ENCODE peak calls at places on chromosomes 11 and 22, in ten cellular contexts. L, V, D, P, J, S, X, R, E and O are unnamed samples.

GRCh38 chr11:2531277-2531986 is 86.6 kb downstream of the KCNQ1 start:
- DNase-seq in L (peak; percentile 80), R (peak; percentile 83), J (peak; percentile 64), P (peak; percentile 74), E (peak; percentile 38), X (no peak), S (peak; percentile 67), D (no peak), V (peak; percentile 80), O (peak; percentile 63)

GRCh38 chr22:36104988-36105387 is 55.6 kb downstream of the APOL3 start:
- DNase-seq in S (no peak), E (peak; percentile 36), X (no peak), D (no peak), L (no peak), R (peak; percentile 1), V (no peak), P (no peak), J (no peak), O (no peak)

GRCh38 chr22:41431656-41432055 is 14.9 kb downstream of the TOB2 start:
- DNase-seq in R (no peak), V (no peak), D (no peak), J (no peak), X (no peak), L (no peak), P (no peak), S (no peak), E (no peak), O (no peak)

GRCh38 chr11:10298342-10298741 is 4.3 kb upstream of the SBF2 start:
- DNase-seq in E (peak; percentile 98), S (peak; percentile 80), V (no peak), X (no peak), J (peak; percentile 65), L (no peak), R (no peak), D (no peak), P (no peak), O (peak; percentile 92)

GRCh38 chr11:82858556-82859091 is 41.6 kb downstream of the PRCP start:
- DNase-seq in J (no peak), D (peak; percentile 33), P (no peak), E (peak; percentile 71), L (no peak), S (peak; percentile 67), X (no peak), R (no peak), V (no peak), O (no peak)

GRCh38 chr11:95119361-95120060 is 29.9 kb downstream of the ENDOD1 start:
- DNase-seq in X (no peak), D (no peak), P (no peak), J (no peak), V (no peak), L (no peak), E (no peak), R (no peak), S (no peak), O (peak; percentile 17)

GRCh38 chr11:67483901-67484665 is 1.3 kb downstream of the AIP start:
- DNase-seq in J (peak; percentile 75), X (peak; percentile 73), D (no peak), P (no peak), E (no peak), L (peak; percentile 11), V (no peak), R (no peak), S (no peak), O (peak; percentile 59)

GRCh38 chr11:129331217-129331616 is 44.4 kb upstream of the BARX2 start:
- DNase-seq in S (peak; percentile 9), P (no peak), V (no peak), J (no peak), R (no peak), L (peak; percentile 63), X (no peak), E (peak; percentile 4), D (no peak), O (no peak)

GRCh38 chr11:62580959-62581715 is 7.4 kb upstream of the EEF1G start:
- DNase-seq in X (no peak), D (no peak), P (no peak), S (no peak), L (no peak), V (peak; percentile 17), R (no peak), E (no peak), J (no peak), O (no peak)

GRCh38 chr11:70555092-70555491 is 156.8 kb downstream of the CTTN start:
- DNase-seq in R (no peak), J (no peak), L (no peak), V (no peak), P (no peak), X (no peak), D (no peak), E (no peak), S (no peak), O (no peak)

GRCh38 chr22:46379301-46379930 is 43.9 kb downstream of the TRMU start:
- DNase-seq in V (no peak), J (no peak), D (no peak), X (no peak), P (peak; percentile 39), R (peak; percentile 63), L (no peak), E (no peak), S (no peak), O (no peak)

GRCh38 chr11:119093951-119094815 is 7.5 kb downstream of the DPAGT1 start:
- DNase-seq in X (peak; percentile 80), L (peak; percentile 48), J (peak; percentile 48), S (peak; percentile 45), D (no peak), E (peak; percentile 38), R (peak; percentile 57), P (peak; percentile 36), V (no peak), O (peak; percentile 48)

GRCh38 chr22:26942301-26942927 is 285.0 kb downstream of the MIAT start:
- DNase-seq in E (no peak), P (no peak), J (no peak), X (no peak), L (no peak), V (no peak), R (no peak), D (peak; percentile 0), S (no peak), O (no peak)

GRCh38 chr11:117160826-117161225 is 16.7 kb downstream of the PAFAH1B2 start:
- DNase-seq in J (no peak), E (no peak), V (no peak), S (peak; percentile 56), L (no peak), D (no peak), R (no peak), X (no peak), P (no peak), O (no peak)
- TF ChIP-seq CTCF in J (no peak), E (no peak), V (no peak), S (no peak), L (no peak), D (no peak), R (no peak), X (no peak), P (no peak), O (no peak)

GRCh38 chr11:47257178-47257517 is 648 bp upstream of the NR1H3 start:
- DNase-seq in J (no peak), V (no peak), P (no peak), L (no peak), E (no peak), X (no peak), S (no peak), D (no peak), R (no peak), O (no peak)
- H3K4me3 ChIP-seq in J (no peak overlapping the region), V (peak overlapping the region; percentile 55), P (no peak overlapping the region), L (peak overlapping the region; percentile 11), E (no peak overlapping the region), X (peak overlapping the region; percentile 59), S (no peak overlapping the region), D (no peak overlapping the region), R (peak overlapping the region; percentile 52), O (no peak overlapping the region)

GRCh38 chr22:28995551-28995950 is 66.1 kb downstream of the C22orf31 start:
- DNase-seq in X (no peak), P (no peak), D (no peak), V (no peak), L (no peak), E (no peak), J (no peak), S (no peak), R (no peak), O (no peak)

GRCh38 chr22:28997342-28997741 is 64.3 kb downstream of the C22orf31 start:
- DNase-seq in R (no peak), D (no peak), J (no peak), V (no peak), S (no peak), E (no peak), L (no peak), P (no peak), X (no peak), O (no peak)

GRCh38 chr22:28992565-28993326 is 68.9 kb downstream of the C22orf31 start:
- DNase-seq in S (no peak), J (no peak), X (no peak), R (no peak), L (no peak), E (no peak), D (no peak), V (no peak), P (no peak), O (no peak)

GRCh38 chr22:28998681-28999080 is 63.0 kb downstream of the C22orf31 start:
- DNase-seq in E (no peak), R (no peak), X (no peak), D (no peak), P (no peak), S (no peak), J (no peak), L (no peak), V (no peak), O (no peak)

GRCh38 chr22:28994522-28994921 is 67.1 kb downstream of the C22orf31 start:
- DNase-seq in X (no peak), L (no peak), S (no peak), E (no peak), D (no peak), J (no peak), V (no peak), R (no peak), P (no peak), O (no peak)
- TF ChIP-seq CTCF in X (no peak), L (no peak), S (no peak), E (no peak), D (no peak), J (no peak), V (no peak), R (no peak), P (no peak), O (no peak)

GRCh38 chr22:49629024-49629570 is 198.6 kb downstream of the BRD1 start:
- DNase-seq in J (no peak), X (no peak), S (no peak), V (peak; percentile 15), L (no peak), P (no peak), D (no peak), E (no peak), R (no peak), O (no peak)

GRCh38 chr22:49629586-49630447 is 197.9 kb downstream of the BRD1 start:
- DNase-seq in E (no peak), R (peak; percentile 42), S (no peak), D (no peak), X (no peak), V (peak; percentile 5), J (no peak), P (no peak), L (no peak), O (no peak)

GRCh38 chr22:49628351-49629023 is 199.2 kb downstream of the BRD1 start:
- DNase-seq in S (no peak), J (no peak), P (no peak), V (peak; percentile 28), L (no peak), D (no peak), E (no peak), R (peak; percentile 43), X (no peak), O (no peak)

GRCh38 chr22:49632199-49633009 is 195.3 kb downstream of the BRD1 start:
- DNase-seq in L (peak; percentile 37), S (peak; percentile 67), R (peak; percentile 51), J (no peak), P (peak; percentile 41), X (no peak), E (peak; percentile 28), V (peak; percentile 69), D (no peak), O (no peak)

GRCh38 chr22:49630448-49630946 is 197.2 kb downstream of the BRD1 start:
- DNase-seq in R (peak; percentile 27), E (no peak), L (no peak), V (no peak), X (no peak), P (no peak), J (no peak), S (no peak), D (no peak), O (no peak)
- H3K4me3 ChIP-seq in R (no peak overlapping the region), E (no peak overlapping the region), L (no peak overlapping the region), V (no peak overlapping the region), X (no peak overlapping the region), P (no peak overlapping the region), J (no peak overlapping the region), S (no peak overlapping the region), D (no peak overlapping the region), O (no peak overlapping the region)